ENCODE peak calls at places on chromosomes 3 and 15, in eight cellular contexts. Y is upper lobe of left lung, N is HFF-Myc, B is lower lobe of right lung, V is fibroblast of the aortic adventitia, R is hepatocyte, W is tibial artery, E is GM23338. D is an unnamed sample.
A peak's percentile ranks its signal among the peaks of the same experiment; 100 is the strongest.

GRCh38 chr15:40789119-40789518 is 17.8 kb upstream of the ZFYVE19 start:
- DNase-seq in R (no peak), Y (no peak), V (no peak), N (no peak), W (no peak), E (peak; percentile 28), B (peak; percentile 31), D (no peak)

GRCh38 chr3:162262145-162262544 is 765.5 kb downstream of the OTOL1 start:
- DNase-seq in B (no peak), W (no peak), N (no peak), Y (no peak), R (no peak), E (no peak), V (no peak), D (no peak)

GRCh38 chr15:80549191-80549590 is 145.0 kb downstream of the ARNT2 start:
- DNase-seq in Y (no peak), V (peak; percentile 88), E (no peak), W (no peak), N (no peak), B (no peak), R (no peak), D (peak; percentile 62)

GRCh38 chr3:159366476-159366875 is 564.6 kb downstream of the MFSD1 start:
- DNase-seq in E (no peak), V (no peak), R (no peak), Y (no peak), N (no peak), W (no peak), B (no peak), D (no peak)

GRCh38 chr3:58287354-58287753 is 18.7 kb upstream of the RPP14 start:
- DNase-seq in E (no peak), R (no peak), Y (no peak), V (no peak), N (no peak), W (no peak), B (no peak), D (no peak)

GRCh38 chr15:79089890-79090486 is 592 bp downstream of the RASGRF1 start:
- DNase-seq in Y (peak; percentile 15), V (no peak), R (no peak), N (no peak), E (peak; percentile 58), B (no peak), W (peak; percentile 39), D (no peak)

GRCh38 chr3:136263251-136263650 is 13.1 kb downstream of the PCCB start:
- DNase-seq in N (no peak), E (no peak), Y (no peak), W (no peak), B (no peak), R (no peak), V (no peak), D (no peak)

GRCh38 chr15:95259965-95260364 is 1028.6 kb downstream of the MCTP2 start:
- DNase-seq in R (no peak), B (no peak), N (no peak), Y (no peak), E (peak; percentile 11), W (peak; percentile 71), V (peak; percentile 65), D (no peak)

GRCh38 chr15:47756872-47757271 is 39.6 kb downstream of the SEMA6D start:
- DNase-seq in R (peak; percentile 51), E (no peak), N (peak; percentile 27), Y (no peak), B (no peak), V (peak; percentile 78), W (no peak), D (peak; percentile 91)

GRCh38 chr3:23421811-23422510 is 218.8 kb downstream of the UBE2E2 start:
- DNase-seq in R (no peak), Y (no peak), V (no peak), B (no peak), W (no peak), N (no peak), E (no peak), D (no peak)

GRCh38 chr3:172102123-172102882 is 62.9 kb downstream of the FNDC3B start:
- DNase-seq in N (no peak), B (no peak), W (no peak), R (no peak), V (no peak), Y (peak; percentile 61), E (no peak), D (no peak)

GRCh38 chr3:172106037-172106559 is 66.7 kb downstream of the FNDC3B start:
- DNase-seq in B (no peak), N (no peak), Y (no peak), E (no peak), V (no peak), R (no peak), W (no peak), D (no peak)

GRCh38 chr3:172102883-172103310 is 63.5 kb downstream of the FNDC3B start:
- DNase-seq in N (no peak), V (no peak), R (no peak), Y (no peak), B (no peak), W (no peak), E (no peak), D (no peak)

GRCh38 chr3:172104471-172105072 is 65.2 kb downstream of the FNDC3B start:
- DNase-seq in B (no peak), N (no peak), E (peak; percentile 88), W (no peak), R (no peak), Y (no peak), V (peak; percentile 37), D (no peak)

DNA sequence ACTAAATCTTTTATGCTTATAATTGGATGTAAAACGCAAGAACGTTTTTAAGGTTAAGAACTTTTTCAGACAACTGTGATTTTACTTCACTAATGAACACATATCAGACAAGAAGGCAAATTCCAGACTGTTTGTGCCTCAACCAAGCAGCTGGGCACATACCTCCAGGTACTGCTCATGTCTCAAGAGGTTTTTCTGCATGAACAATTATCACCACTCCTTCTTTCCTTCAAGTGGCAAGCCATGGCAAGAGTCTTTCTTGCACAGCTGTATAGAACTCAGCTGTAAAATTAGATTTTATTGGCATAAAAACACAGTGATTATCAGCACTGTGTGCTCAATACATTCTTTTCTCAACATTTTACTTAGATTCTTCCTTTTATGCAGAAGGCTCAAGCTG is 64.3 kb downstream of the FNDC3B start:
- DNase-seq in E (no peak), V (peak; percentile 82), B (no peak), N (no peak), W (no peak), R (no peak), Y (peak; percentile 64), D (peak; percentile 42)
- H3K4me3 ChIP-seq in E (no peak overlapping the region), V (no peak overlapping the region), B (no peak overlapping the region), N (no peak overlapping the region), W (no peak overlapping the region), R (no peak overlapping the region), Y (no peak overlapping the region), D (no peak overlapping the region)

DNA sequence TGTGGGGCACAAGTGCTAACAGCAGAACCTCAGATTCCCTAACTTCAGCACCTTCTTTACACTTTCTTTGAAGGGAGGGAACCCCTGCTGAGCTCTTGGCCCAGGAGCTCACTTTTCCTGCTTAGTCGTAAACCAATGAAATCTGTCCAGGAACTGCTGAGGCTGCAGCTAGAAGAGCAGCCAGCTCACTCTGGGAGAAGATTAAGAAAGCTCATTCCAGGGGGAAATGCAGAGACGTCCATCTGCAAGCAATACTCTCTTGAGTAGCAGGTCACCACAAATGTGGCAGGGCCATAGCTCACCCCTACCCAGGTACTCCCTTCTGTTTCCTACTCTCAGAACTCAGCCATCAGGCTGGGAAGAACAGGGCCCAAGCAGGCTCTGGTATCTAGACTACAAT is 103.3 kb downstream of the WDR76 start:
- DNase-seq in N (no peak), W (no peak), R (peak; percentile 27), Y (no peak), V (peak; percentile 48), E (peak; percentile 67), B (no peak), D (peak; percentile 68)
- TF ChIP-seq CTCF in N (no peak), W (no peak), R (no peak), Y (no peak), V (no peak), E (no peak), B (no peak), D (no peak)

DNA sequence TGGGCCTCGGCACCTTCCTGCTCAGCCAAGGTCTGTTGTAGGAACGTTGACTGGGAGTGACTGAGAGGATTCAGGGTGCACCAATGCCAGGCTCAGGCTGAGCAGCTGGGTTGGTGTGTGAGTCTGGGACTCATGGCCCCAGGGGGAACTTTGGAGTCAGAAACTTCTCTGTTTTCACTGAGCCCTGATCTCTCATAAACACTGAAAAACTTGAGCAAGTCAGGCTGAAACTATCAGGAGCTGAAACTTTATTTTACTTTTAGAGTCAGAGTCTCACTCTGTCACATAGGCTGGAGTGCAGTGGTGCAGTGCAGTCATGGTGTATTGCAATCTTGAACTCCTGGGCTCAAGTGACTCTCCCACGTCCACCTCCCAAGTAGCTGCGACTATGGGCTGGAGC is 3.0 kb downstream of the TRAK1 start:
- DNase-seq in W (no peak), E (no peak), R (no peak), V (no peak), Y (no peak), B (no peak), N (no peak), D (no peak)
- H3K4me3 ChIP-seq in W (no peak overlapping the region), E (no peak overlapping the region), R (no peak overlapping the region), V (no peak overlapping the region), Y (no peak overlapping the region), B (no peak overlapping the region), N (no peak overlapping the region), D (no peak overlapping the region)

GRCh38 chr3:49135499-49135898 is 2.6 kb upstream of the LAMB2 start:
- DNase-seq in N (no peak), R (no peak), V (no peak), Y (no peak), W (no peak), B (no peak), E (no peak), D (no peak)

GRCh38 chr3:49132437-49133225 is at the start of gene LAMB2:
- DNase-seq in B (peak; percentile 66), Y (peak; percentile 73), W (peak; percentile 89), V (peak; percentile 84), R (peak; percentile 83), E (peak; percentile 93), N (peak; percentile 40), D (peak; percentile 77)

GRCh38 chr3:49133226-49133951 is 539 bp upstream of the LAMB2 start:
- DNase-seq in R (peak; percentile 92), E (peak; percentile 94), Y (peak; percentile 86), V (peak; percentile 93), B (peak; percentile 88), N (peak; percentile 66), W (peak; percentile 94), D (peak; percentile 96)

GRCh38 chr3:49132073-49132436 is 795 bp downstream of the LAMB2 start:
- DNase-seq in R (no peak), N (no peak), V (no peak), Y (no peak), E (no peak), B (no peak), W (no peak), D (peak; percentile 27)

DNA sequence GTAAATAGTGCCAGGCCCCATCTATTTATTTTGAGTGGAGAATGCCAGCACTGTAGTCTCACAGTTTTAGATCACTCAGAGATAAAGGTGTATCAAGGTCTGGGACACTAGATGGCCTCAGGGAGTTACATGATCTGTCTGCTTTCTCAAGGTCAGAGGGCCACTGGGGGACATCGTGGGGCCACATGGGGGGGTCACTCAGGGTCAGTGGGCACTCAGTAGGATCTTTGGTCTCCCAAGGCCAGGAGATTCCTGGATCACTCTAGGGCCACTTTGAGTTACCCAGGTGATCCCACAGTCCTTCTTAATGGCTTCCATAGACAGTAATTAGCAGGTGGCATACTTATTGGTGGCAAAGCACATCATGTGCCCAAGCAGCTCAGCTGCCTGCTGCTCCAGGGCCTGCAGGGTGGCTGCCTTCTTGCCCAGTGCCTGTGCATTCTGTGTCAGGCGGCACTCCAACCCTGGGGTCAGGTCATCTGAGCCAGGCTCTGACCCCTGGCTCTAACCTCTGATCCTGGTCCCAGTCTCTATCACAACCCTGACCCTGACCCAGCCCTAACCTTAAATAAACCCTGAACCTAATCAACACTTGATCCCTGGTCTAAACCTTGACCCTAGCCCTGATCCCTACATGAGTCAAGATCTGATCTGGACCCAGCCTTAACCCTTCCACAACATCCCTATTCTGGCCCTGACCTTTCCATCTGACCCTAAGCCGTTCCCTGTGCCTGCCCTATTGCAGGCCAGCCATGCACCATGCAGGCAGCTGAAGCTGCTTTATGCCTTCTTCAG is 1.8 kb upstream of the LAMB2 start:
- DNase-seq in Y (no peak), N (no peak), V (no peak), R (no peak), W (no peak), E (peak; percentile 27), B (no peak), D (no peak)
- TF ChIP-seq CTCF in Y (no peak), N (no peak), V (no peak), R (peak; percentile 18), W (no peak), E (no peak), B (no peak), D (no peak)

D was measured in foreskin fibroblast.